ENCODE peak calls at places on chromosomes 2 and 18, in six cellular contexts. Q is pancreas, U is GM23338, O is MM.1S, P is body of pancreas, L is H1. S is an unnamed sample.

GRCh38 chr18:3498705-3499451 is 48.9 kb downstream of the TGIF1 start:
- DNase-seq in Q (peak), U (peak), O (no peak), P (peak), L (no peak), S (peak)

GRCh38 chr2:192151848-192152247 is 42.9 kb downstream of the TMEFF2 start:
- DNase-seq in Q (no peak), U (no peak), O (no peak), P (no peak), L (no peak), S (no peak)

GRCh38 chr2:28896906-28897305 is 2.4 kb downstream of the WDR43 start:
- DNase-seq in Q (no peak), U (peak), O (no peak), P (no peak), L (no peak), S (no peak)

GRCh38 chr2:220334871-220335590 is 707.6 kb downstream of the SLC4A3 start:
- DNase-seq in Q (no peak), U (no peak), O (no peak), P (no peak), L (no peak), S (no peak)

GRCh38 chr2:236366406-236366805 is 102.2 kb upstream of the ASB18 start:
- DNase-seq in Q (no peak), U (no peak), O (peak), P (no peak), L (no peak), S (peak)

GRCh38 chr2:65325066-65325465 is 97.4 kb downstream of the ACTR2 start:
- DNase-seq in Q (no peak), U (no peak), O (no peak), P (no peak), L (no peak), S (no peak)

GRCh38 chr2:50491541-50492114 is 540.3 kb downstream of the NRXN1 start:
- DNase-seq in Q (no peak), U (peak), O (peak), P (peak), L (no peak), S (peak)

GRCh38 chr2:169087757-169088379 is 18.5 kb downstream of the DHRS9 start:
- DNase-seq in Q (no peak), U (peak), O (no peak), P (no peak), L (no peak), S (no peak)

GRCh38 chr2:27920148-27920885 is 29.8 kb downstream of the BABAM2 start:
- DNase-seq in Q (no peak), U (no peak), O (no peak), P (peak), L (no peak), S (no peak)

GRCh38 chr2:240820014-240820606 is at the start of gene KIF1A:
- DNase-seq in Q (peak), U (peak), O (no peak), P (peak), L (no peak), S (peak)

GRCh38 chr2:23662941-23663729 is 263.8 kb downstream of the ATAD2B start:
- DNase-seq in Q (no peak), U (peak), O (no peak), P (no peak), L (no peak), S (no peak)

GRCh38 chr18:61892683-61893303 is at the start of gene RNF152:
- DNase-seq in Q (peak), U (peak), O (no peak), P (peak), L (no peak), S (peak)

GRCh38 chr2:212791579-212791978 is 253.0 kb upstream of the ERBB4 start:
- DNase-seq in Q (no peak), U (no peak), O (no peak), P (no peak), L (no peak), S (no peak)

GRCh38 chr18:11993264-11993916 is 12.1 kb downstream of the IMPA2 start:
- DNase-seq in Q (no peak), U (no peak), O (no peak), P (no peak), L (no peak), S (no peak)

GRCh38 chr2:214542251-214542650 is 131.4 kb downstream of the VWC2L start:
- DNase-seq in Q (no peak), U (no peak), O (no peak), P (no peak), L (no peak), S (no peak)

GRCh38 chr2:165015052-165015642 is 59.8 kb upstream of the SLC38A11 start:
- DNase-seq in Q (peak), U (peak), O (peak), P (peak), L (no peak), S (peak)

GRCh38 chr2:47512581-47513083 is 109.7 kb downstream of the MSH2 start:
- DNase-seq in Q (no peak), U (peak), O (no peak), P (no peak), L (no peak), S (no peak)

GRCh38 chr2:196798980-196799379 is 503 bp downstream of the GTF3C3 start:
- DNase-seq in Q (no peak), U (no peak), O (no peak), P (no peak), L (no peak), S (no peak)

GRCh38 chr2:177252808-177253531 is 11.6 kb downstream of the NFE2L2 start:
- DNase-seq in Q (no peak), U (no peak), O (no peak), P (no peak), L (no peak), S (no peak)

GRCh38 chr2:118130385-118130784 is 42.1 kb downstream of the INSIG2 start:
- DNase-seq in Q (no peak), U (no peak), O (no peak), P (no peak), L (no peak), S (no peak)

GRCh38 chr2:190338453-190338852 is 4.9 kb upstream of the INPP1 start:
- DNase-seq in Q (no peak), U (no peak), O (no peak), P (no peak), L (no peak), S (no peak)

GRCh38 chr2:100235098-100235497 is 87.2 kb downstream of the LONRF2 start:
- DNase-seq in Q (no peak), U (peak), O (peak), P (no peak), L (no peak), S (peak)

GRCh38 chr18:9337875-9338274 is 3.3 kb downstream of the TWSG1 start:
- DNase-seq in Q (no peak), U (no peak), O (no peak), P (no peak), L (no peak), S (peak)

GRCh38 chr2:46034535-46034934 is 262.7 kb upstream of the EPAS1 start:
- DNase-seq in Q (no peak), U (no peak), O (no peak), P (peak), L (no peak), S (no peak)

GRCh38 chr2:126655500-126656310 is at the start of gene GYPC:
- DNase-seq in Q (no peak), U (peak), O (peak), P (peak), L (no peak), S (peak)

DNA sequence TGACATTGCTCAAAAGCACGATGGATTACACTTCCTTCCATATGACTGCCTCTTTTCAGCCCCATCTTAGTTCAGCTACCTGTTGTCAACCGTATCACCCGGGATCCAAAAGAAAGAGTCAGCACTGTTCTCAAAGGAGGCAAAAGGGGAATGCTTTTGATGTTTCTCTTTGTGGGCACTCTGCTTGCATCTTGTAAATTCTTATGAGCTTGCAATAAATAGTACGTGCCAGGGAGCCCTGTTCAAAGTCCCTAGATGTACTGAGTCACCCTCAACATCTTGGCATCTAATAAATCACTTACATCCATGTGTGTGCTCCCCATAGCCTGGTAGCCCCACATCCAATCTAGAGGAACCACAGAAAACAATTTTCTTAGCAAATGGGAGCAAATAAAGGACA is 256.9 kb downstream of the SUCLG1 start:
- DNase-seq in Q (no peak), U (no peak), O (no peak), P (no peak), L (no peak), S (no peak)
- TF ChIP-seq CTCF in Q (no peak), U (no peak), O (no peak), P (no peak), L (no peak), S (no peak)

GRCh38 chr2:148982282-148982681 is 56.2 kb upstream of the LYPD6B start:
- DNase-seq in Q (no peak), U (no peak), O (no peak), P (no peak), L (no peak), S (no peak)

GRCh38 chr2:148978736-148979135 is 59.8 kb upstream of the LYPD6B start:
- DNase-seq in Q (no peak), U (no peak), O (no peak), P (no peak), L (no peak), S (no peak)

GRCh38 chr2:148979919-148980277 is 58.6 kb upstream of the LYPD6B start:
- DNase-seq in Q (no peak), U (no peak), O (no peak), P (no peak), L (no peak), S (no peak)

GRCh38 chr2:148979164-148979918 is 59.2 kb upstream of the LYPD6B start:
- DNase-seq in Q (no peak), U (no peak), O (no peak), P (no peak), L (no peak), S (no peak)

GRCh38 chr2:148981350-148981749 is 57.1 kb upstream of the LYPD6B start:
- DNase-seq in Q (no peak), U (no peak), O (no peak), P (no peak), L (no peak), S (no peak)
- TF ChIP-seq CTCF in Q (no peak), U (no peak), O (no peak), P (no peak), L (no peak), S (no peak)

GRCh38 chr18:28357785-28358401 is 181.0 kb upstream of the CDH2 start:
- DNase-seq in Q (no peak), U (peak), O (no peak), P (no peak), L (peak), S (no peak)
- TF ChIP-seq CTCF in Q (no peak), U (peak), O (peak), P (no peak), L (peak), S (no peak)

GRCh38 chr2:217382794-217383193 is 522.9 kb upstream of the TNP1 start:
- DNase-seq in Q (no peak), U (no peak), O (no peak), P (no peak), L (no peak), S (peak)
- TF ChIP-seq CTCF in Q (no peak), U (no peak), O (no peak), P (no peak), L (no peak), S (no peak)

GRCh38 chr18:31553800-31554199 is 37.9 kb upstream of the TTR start:
- DNase-seq in Q (no peak), U (peak), O (no peak), P (no peak), L (no peak), S (no peak)
- TF ChIP-seq CTCF in Q (no peak), U (peak), O (no peak), P (no peak), L (peak), S (no peak)

GRCh38 chr18:629303-630150 is 27.9 kb upstream of the TYMS start:
- DNase-seq in Q (no peak), U (peak), O (no peak), P (no peak), L (no peak), S (peak)
- TF ChIP-seq CTCF in Q (no peak), U (no peak), O (peak), P (no peak), L (no peak), S (no peak)

GRCh38 chr2:193502363-193503035 is 1307.8 kb upstream of the TMEFF2 start:
- DNase-seq in Q (no peak), U (peak), O (no peak), P (no peak), L (peak), S (no peak)
- TF ChIP-seq CTCF in Q (no peak), U (peak), O (no peak), P (no peak), L (no peak), S (no peak)

GRCh38 chr2:209331291-209331844 is 92.5 kb upstream of the MAP2 start:
- DNase-seq in Q (no peak), U (peak), O (peak), P (peak), L (no peak), S (peak)
- TF ChIP-seq CTCF in Q (peak), U (peak), O (peak), P (peak), L (peak), S (no peak)

DNA sequence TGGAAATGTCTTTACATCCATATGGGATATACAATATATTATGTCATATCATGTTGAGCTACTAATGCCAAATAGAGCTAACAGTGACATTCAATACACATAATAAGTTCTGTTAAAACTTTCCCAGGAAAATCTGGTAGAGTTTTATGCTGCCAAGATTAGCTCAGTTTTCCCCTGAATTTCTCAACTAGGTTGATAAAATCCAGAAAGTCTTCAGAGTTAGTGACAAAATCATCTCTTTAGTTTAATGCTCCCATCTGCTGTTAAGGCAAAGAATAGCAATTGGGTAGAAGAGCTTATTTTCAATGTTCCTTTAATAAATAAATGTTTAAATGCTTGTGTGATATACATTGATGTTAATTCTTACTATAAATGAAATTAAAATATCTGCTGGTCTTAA is 10.0 kb downstream of the COL3A1 start:
- DNase-seq in Q (no peak), U (peak), O (no peak), P (no peak), L (no peak), S (no peak)
- TF ChIP-seq CTCF in Q (no peak), U (no peak), O (no peak), P (no peak), L (no peak), S (no peak)